ENCODE peak calls at places on chromosomes 4 and X, in four cellular contexts. One of them, this sample, is unnamed.

GRCh38 chrX:148310402-148311200 is 189.8 kb upstream of the AFF2 start:
- DNase-seq in neural progenitor cell: no peak
- DNase-seq in PC-3: no peak
- DNase-seq in GM23248: no peak
- DNase-seq in this sample: no peak

GRCh38 chr4:159446266-159446976 is 343.5 kb downstream of the RAPGEF2 start:
- DNase-seq in PC-3: peak; percentile 80
- DNase-seq in GM23248: peak; percentile 86
- DNase-seq in neural progenitor cell: peak; percentile 69
- DNase-seq in this sample: peak; percentile 68

GRCh38 chrX:103446665-103447302 is 70.4 kb downstream of the BEX3 start:
- DNase-seq in neural progenitor cell: peak; percentile 46
- DNase-seq in GM23248: peak; percentile 50
- DNase-seq in PC-3: no peak
- DNase-seq in this sample: peak; percentile 68

GRCh38 chrX:18951032-18951431 is 32.9 kb downstream of the PHKA2 start:
- DNase-seq in GM23248: no peak
- DNase-seq in PC-3: no peak
- DNase-seq in neural progenitor cell: no peak
- DNase-seq in this sample: no peak

GRCh38 chr4:67885727-67886126 is 1.9 kb upstream of the TMPRSS11D start:
- DNase-seq in GM23248: peak; percentile 96
- DNase-seq in neural progenitor cell: no peak
- DNase-seq in PC-3: peak; percentile 94
- DNase-seq in this sample: peak; percentile 98

GRCh38 chrX:77444075-77444474 is 3.1 kb upstream of the FGF16 start:
- DNase-seq in GM23248: no peak
- DNase-seq in neural progenitor cell: no peak
- DNase-seq in PC-3: no peak
- DNase-seq in this sample: no peak

GRCh38 chr4:26496207-26496783 is 6.0 kb upstream of the CCKAR start:
- DNase-seq in GM23248: peak; percentile 51
- DNase-seq in neural progenitor cell: no peak
- DNase-seq in PC-3: no peak
- DNase-seq in this sample: no peak

GRCh38 chrX:47384502-47384901 is 14.1 kb downstream of the ZNF157 start:
- DNase-seq in PC-3: peak; percentile 85
- DNase-seq in GM23248: peak; percentile 65
- DNase-seq in neural progenitor cell: peak; percentile 87
- DNase-seq in this sample: peak; percentile 56

GRCh38 chr4:87037921-87038320 is 103.1 kb downstream of the AFF1 start:
- DNase-seq in GM23248: peak; percentile 56
- DNase-seq in PC-3: no peak
- DNase-seq in neural progenitor cell: no peak
- DNase-seq in this sample: no peak

GRCh38 chr4:2886622-2887021 is 43.0 kb downstream of the ADD1 start:
- DNase-seq in neural progenitor cell: peak; percentile 25
- DNase-seq in PC-3: no peak
- DNase-seq in GM23248: no peak
- DNase-seq in this sample: no peak

GRCh38 chr4:98485816-98486355 is 172.5 kb downstream of the TSPAN5 start:
- DNase-seq in neural progenitor cell: no peak
- DNase-seq in GM23248: no peak
- DNase-seq in PC-3: no peak
- DNase-seq in this sample: no peak

GRCh38 chr4:24655326-24655725 is 71.0 kb upstream of the DHX15 start:
- DNase-seq in PC-3: no peak
- DNase-seq in neural progenitor cell: no peak
- DNase-seq in GM23248: no peak
- DNase-seq in this sample: no peak

GRCh38 chrX:65874765-65875164 is 165.1 kb downstream of the VSIG4 start:
- DNase-seq in PC-3: peak; percentile 9
- DNase-seq in neural progenitor cell: no peak
- DNase-seq in GM23248: peak; percentile 1
- DNase-seq in this sample: peak; percentile 16

GRCh38 chr4:153499005-153499404 is 32.8 kb downstream of the TMEM131L start:
- DNase-seq in neural progenitor cell: no peak
- DNase-seq in PC-3: no peak
- DNase-seq in GM23248: no peak
- DNase-seq in this sample: no peak

GRCh38 chr4:158065603-158066002 is 107.2 kb downstream of the GASK1B start:
- DNase-seq in PC-3: no peak
- DNase-seq in GM23248: no peak
- DNase-seq in neural progenitor cell: no peak
- DNase-seq in this sample: no peak

GRCh38 chrX:72100824-72101351 is 30.8 kb downstream of the RTL5 start:
- DNase-seq in neural progenitor cell: no peak
- DNase-seq in PC-3: no peak
- DNase-seq in GM23248: peak; percentile 12
- DNase-seq in this sample: no peak

GRCh38 chrX:72100051-72100755 is 31.5 kb downstream of the RTL5 start:
- DNase-seq in GM23248: no peak
- DNase-seq in neural progenitor cell: no peak
- DNase-seq in PC-3: peak; percentile 6
- DNase-seq in this sample: no peak

GRCh38 chrX:72102760-72103159 is 29.0 kb downstream of the RTL5 start:
- DNase-seq in GM23248: no peak
- DNase-seq in PC-3: no peak
- DNase-seq in neural progenitor cell: no peak
- DNase-seq in this sample: no peak

GRCh38 chrX:72105436-72105835 is 26.3 kb downstream of the RTL5 start:
- DNase-seq in GM23248: no peak
- DNase-seq in PC-3: no peak
- DNase-seq in neural progenitor cell: no peak
- DNase-seq in this sample: no peak

GRCh38 chrX:72101597-72102037 is 30.1 kb downstream of the RTL5 start:
- DNase-seq in PC-3: no peak
- DNase-seq in GM23248: no peak
- DNase-seq in neural progenitor cell: peak; percentile 41
- DNase-seq in this sample: no peak
- H3K27ac ChIP-seq in PC-3: no peak overlapping the region
- H3K27ac ChIP-seq in GM23248: no peak overlapping the region
- H3K27ac ChIP-seq in neural progenitor cell: no peak overlapping the region
- H3K27ac ChIP-seq in this sample: no peak overlapping the region

DNA sequence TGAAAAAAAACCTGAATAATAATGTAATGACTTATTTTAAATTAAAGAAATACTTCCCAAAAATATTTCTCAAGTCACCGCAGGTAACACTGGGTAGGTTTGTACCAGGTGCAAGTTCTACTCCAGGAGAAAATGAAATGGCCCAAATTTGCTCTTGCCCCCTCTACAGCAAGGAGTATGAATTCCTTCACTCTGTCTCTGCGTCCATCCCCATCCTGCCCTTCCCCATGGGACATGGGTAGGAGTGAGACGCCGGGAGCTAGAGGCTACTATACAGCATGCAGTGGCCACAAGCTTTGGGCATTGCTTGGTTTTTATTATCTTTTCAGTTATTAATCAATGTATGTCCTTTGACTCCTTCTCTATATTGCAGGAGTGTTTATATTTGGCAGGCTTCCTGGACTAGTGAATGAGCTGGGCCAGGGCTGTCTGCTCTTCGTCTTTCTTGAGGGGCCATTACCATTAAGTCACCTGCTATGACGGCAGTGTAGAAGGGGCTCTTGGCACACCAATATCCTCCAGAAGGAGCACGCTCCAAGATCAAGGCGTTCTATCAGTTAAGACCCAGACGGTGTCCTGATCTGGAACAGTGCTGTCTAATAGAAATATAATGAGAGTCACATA is 149.6 kb downstream of the ENPP6 start:
- DNase-seq in GM23248: no peak
- DNase-seq in PC-3: no peak
- DNase-seq in neural progenitor cell: no peak
- DNase-seq in this sample: no peak
- H2AFZ ChIP-seq in GM23248: no peak overlapping the region
- H2AFZ ChIP-seq in PC-3: no peak overlapping the region
- H2AFZ ChIP-seq in neural progenitor cell: no peak overlapping the region
- H2AFZ ChIP-seq in this sample: no peak overlapping the region

GRCh38 chr4:152462715-152463114 is 73.2 kb downstream of the FBXW7 start:
- DNase-seq in GM23248: peak; percentile 56
- DNase-seq in PC-3: no peak
- DNase-seq in neural progenitor cell: no peak
- DNase-seq in this sample: peak; percentile 6
- H3K27ac ChIP-seq in GM23248: peak overlapping the region; percentile 24
- H3K27ac ChIP-seq in PC-3: no peak overlapping the region
- H3K27ac ChIP-seq in neural progenitor cell: no peak overlapping the region
- H3K27ac ChIP-seq in this sample: no peak overlapping the region

GRCh38 chr4:177902386-177902785 is 460.1 kb upstream of the AGA start:
- DNase-seq in PC-3: no peak
- DNase-seq in GM23248: no peak
- DNase-seq in neural progenitor cell: no peak
- DNase-seq in this sample: no peak

DNA sequence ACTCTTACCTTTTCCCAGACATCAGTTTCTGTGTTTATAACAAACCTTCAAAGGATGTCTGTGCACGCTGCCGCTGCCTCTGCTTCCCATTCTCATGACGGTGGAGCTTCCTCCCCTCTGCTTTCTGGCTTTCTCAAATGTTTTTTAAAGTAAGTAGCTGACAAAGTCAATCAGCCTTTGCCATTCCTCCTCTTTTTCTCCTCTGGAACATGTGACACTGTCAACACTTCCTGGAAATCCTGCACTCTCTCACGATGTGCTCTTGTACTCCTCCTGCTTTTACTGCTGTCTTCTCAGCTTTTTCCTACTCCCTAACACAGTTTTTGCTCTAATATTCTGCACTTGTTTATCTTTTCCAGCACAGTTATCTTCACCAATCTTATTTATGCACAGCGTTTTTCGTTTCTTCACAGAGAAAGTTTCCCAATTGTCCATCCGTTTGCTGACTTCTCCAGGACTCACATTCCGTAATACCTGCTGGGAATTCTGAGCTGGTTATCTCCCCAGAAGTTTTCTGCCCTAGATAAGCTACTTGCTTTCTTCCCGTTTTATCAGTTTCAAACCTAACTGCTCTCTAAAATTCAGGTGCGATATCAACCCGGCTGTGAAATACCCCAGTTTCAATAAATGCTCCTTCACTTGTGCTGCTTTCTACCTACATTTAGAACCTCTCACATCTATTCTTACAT is 465.6 kb upstream of the AGA start:
- DNase-seq in PC-3: no peak
- DNase-seq in GM23248: no peak
- DNase-seq in neural progenitor cell: peak; percentile 6
- DNase-seq in this sample: no peak
- H2AFZ ChIP-seq in PC-3: peak overlapping the region; percentile 57
- H2AFZ ChIP-seq in GM23248: no peak overlapping the region
- H2AFZ ChIP-seq in neural progenitor cell: peak overlapping the region; percentile 99
- H2AFZ ChIP-seq in this sample: peak overlapping the region; percentile 71